ENCODE peak calls at places on chromosomes 2 and 18, in eight cellular contexts. M is esophagus squamous epithelium; Y is ovary; V is CD8-positive, alpha-beta T cell; K is NB4; R is OCI-LY7; X is tibial nerve; E is lung. I is an unnamed sample.

GRCh38 chr2:217220228-217221013 is 360.6 kb upstream of the TNP1 start:
- DNase-seq in X (peak), K (peak), E (no peak), M (no peak), R (no peak), V (no peak), Y (no peak), I (no peak)

GRCh38 chr2:150391779-150392178 is 95.7 kb downstream of the RND3 start:
- DNase-seq in Y (no peak), M (no peak), R (no peak), V (no peak), E (no peak), X (no peak), K (no peak), I (no peak)

GRCh38 chr2:129923265-129924141 is 56.0 kb upstream of the RAB6C start:
- DNase-seq in X (peak), R (peak), E (no peak), K (peak), Y (no peak), V (no peak), M (no peak), I (no peak)

GRCh38 chr2:64770781-64771334 is 117.1 kb upstream of the SERTAD2 start:
- DNase-seq in X (peak), K (no peak), Y (peak), V (no peak), R (no peak), E (no peak), M (no peak), I (no peak)

GRCh38 chr2:197450485-197450884 is 2.9 kb upstream of the COQ10B start:
- DNase-seq in Y (no peak), X (no peak), K (no peak), V (no peak), R (no peak), E (peak), M (no peak), I (no peak)

GRCh38 chr2:223725494-223725893 is 111.9 kb downstream of the AP1S3 start:
- DNase-seq in M (no peak), V (no peak), K (peak), Y (peak), E (peak), R (no peak), X (peak), I (no peak)

GRCh38 chr2:176729706-176730569 is 460.7 kb downstream of the MTX2 start:
- DNase-seq in Y (peak), K (no peak), E (peak), M (no peak), X (peak), V (no peak), R (no peak), I (no peak)

GRCh38 chr2:204022550-204022949 is 86.0 kb downstream of the ICOS start:
- DNase-seq in Y (no peak), R (no peak), M (no peak), K (no peak), V (no peak), E (no peak), X (no peak), I (no peak)

GRCh38 chr2:174602741-174603140 is 5.1 kb upstream of the WIPF1 start:
- DNase-seq in X (no peak), R (no peak), K (no peak), E (no peak), V (no peak), M (no peak), Y (no peak), I (no peak)

GRCh38 chr18:68916734-68917133 is 118.9 kb downstream of the CCDC102B start:
- DNase-seq in E (no peak), M (no peak), R (no peak), K (peak), X (no peak), V (no peak), Y (no peak), I (no peak)

GRCh38 chr2:196584903-196585302 is 54.6 kb upstream of the CCDC150 start:
- DNase-seq in X (no peak), K (no peak), M (no peak), E (no peak), R (no peak), V (no peak), Y (no peak), I (no peak)

GRCh38 chr2:237726401-237726830 is 72.2 kb upstream of the RBM44 start:
- DNase-seq in X (no peak), E (no peak), R (no peak), V (no peak), Y (no peak), K (no peak), M (no peak), I (no peak)

GRCh38 chr2:120395221-120395620 is 49.3 kb downstream of the INHBB start:
- DNase-seq in R (no peak), Y (no peak), X (no peak), E (no peak), M (no peak), V (no peak), K (no peak), I (no peak)

GRCh38 chr2:30030361-30030760 is 109.0 kb upstream of the ALK start:
- DNase-seq in V (no peak), E (peak), M (no peak), K (no peak), X (no peak), R (no peak), Y (no peak), I (no peak)

GRCh38 chr2:48016620-48017019 is 110.3 kb upstream of the FBXO11 start:
- DNase-seq in E (no peak), K (no peak), V (no peak), M (no peak), Y (no peak), R (peak), X (no peak), I (no peak)

GRCh38 chr2:137511526-137511925 is 452.7 kb upstream of the HNMT start:
- DNase-seq in X (no peak), V (no peak), R (no peak), E (no peak), Y (no peak), M (no peak), K (no peak), I (no peak)

GRCh38 chr2:229815858-229816257 is 101.5 kb upstream of the DNER start:
- DNase-seq in X (no peak), R (no peak), K (no peak), M (no peak), E (no peak), V (no peak), Y (no peak), I (no peak)

GRCh38 chr2:70733428-70734185 is 34.4 kb downstream of the ADD2 start:
- DNase-seq in M (no peak), R (no peak), X (no peak), Y (no peak), V (no peak), K (no peak), E (no peak), I (no peak)

GRCh38 chr2:239569401-239570090 is 168.7 kb upstream of the HDAC4 start:
- DNase-seq in E (no peak), V (no peak), X (no peak), R (no peak), M (no peak), Y (no peak), K (peak), I (no peak)

GRCh38 chr2:221085376-221085900 is 486.7 kb downstream of the EPHA4 start:
- DNase-seq in Y (no peak), X (no peak), R (no peak), K (no peak), V (no peak), M (no peak), E (no peak), I (no peak)

GRCh38 chr2:169523681-169524080 is 14.2 kb downstream of the KLHL41 start:
- DNase-seq in X (no peak), K (no peak), E (no peak), R (no peak), M (no peak), V (no peak), Y (no peak), I (no peak)

GRCh38 chr2:109171444-109172334 is 42.7 kb downstream of the SH3RF3 start:
- DNase-seq in K (no peak), E (peak), X (peak), R (no peak), M (no peak), V (no peak), Y (peak), I (no peak)

GRCh38 chr2:236369606-236370005 is 105.4 kb upstream of the ASB18 start:
- DNase-seq in V (no peak), Y (peak), M (no peak), X (no peak), K (no peak), E (peak), R (no peak), I (no peak)

GRCh38 chr2:170354855-170355649 is 177.1 kb downstream of the MYO3B start:
- DNase-seq in M (no peak), Y (no peak), V (no peak), E (no peak), R (peak), K (no peak), X (no peak), I (no peak)

GRCh38 chr2:37767051-37767450 is 95.6 kb upstream of the CDC42EP3 start:
- DNase-seq in Y (no peak), K (no peak), X (no peak), M (no peak), E (no peak), V (no peak), R (no peak), I (no peak)

GRCh38 chr2:8452979-8453903 is 228.6 kb upstream of the ID2 start:
- DNase-seq in V (no peak), K (no peak), E (no peak), Y (no peak), R (no peak), M (no peak), X (no peak), I (no peak)

GRCh38 chr2:123609077-123609476 is 416.0 kb upstream of the CNTNAP5 start:
- DNase-seq in E (no peak), K (no peak), V (no peak), Y (no peak), M (no peak), R (no peak), X (no peak), I (no peak)

GRCh38 chr2:48808311-48808710 is 52.8 kb upstream of the LHCGR start:
- DNase-seq in R (no peak), K (no peak), M (no peak), Y (no peak), V (no peak), X (no peak), E (no peak), I (no peak)

GRCh38 chr2:62197017-62197586 is 1.2 kb downstream of the B3GNT2 start:
- DNase-seq in X (no peak), M (no peak), K (peak), V (peak), R (peak), Y (no peak), E (no peak), I (no peak)

GRCh38 chr18:74892066-74892627 is 294.5 kb downstream of the ZNF407 start:
- DNase-seq in R (no peak), Y (no peak), E (no peak), K (no peak), X (no peak), M (no peak), V (no peak), I (no peak)

GRCh38 chr2:75564713-75565369 is 4.1 kb upstream of the EVA1A start:
- DNase-seq in M (no peak), R (no peak), E (peak), X (no peak), V (no peak), Y (no peak), K (no peak), I (no peak)

GRCh38 chr2:17620280-17620679 is 79.8 kb downstream of the VSNL1 start:
- DNase-seq in E (no peak), R (no peak), X (no peak), K (no peak), V (no peak), M (no peak), Y (no peak), I (no peak)

GRCh38 chr18:57819671-57820460 is 16.8 kb upstream of the ATP8B1 start:
- DNase-seq in M (no peak), X (peak), K (no peak), E (peak), Y (no peak), R (no peak), V (no peak), I (no peak)

GRCh38 chr2:74530239-74531161 is 767 bp downstream of the HTRA2 start:
- DNase-seq in M (no peak), Y (no peak), K (peak), X (no peak), R (peak), V (no peak), E (peak), I (no peak)

GRCh38 chr2:39524756-39525635 is 87.9 kb upstream of the MAP4K3 start:
- DNase-seq in Y (no peak), M (no peak), V (no peak), E (no peak), X (no peak), K (no peak), R (no peak), I (no peak)

GRCh38 chr2:7672027-7672684 is 754.9 kb downstream of the RNF144A start:
- DNase-seq in K (peak), E (peak), X (no peak), M (no peak), R (peak), V (peak), Y (no peak), I (no peak)

DNA sequence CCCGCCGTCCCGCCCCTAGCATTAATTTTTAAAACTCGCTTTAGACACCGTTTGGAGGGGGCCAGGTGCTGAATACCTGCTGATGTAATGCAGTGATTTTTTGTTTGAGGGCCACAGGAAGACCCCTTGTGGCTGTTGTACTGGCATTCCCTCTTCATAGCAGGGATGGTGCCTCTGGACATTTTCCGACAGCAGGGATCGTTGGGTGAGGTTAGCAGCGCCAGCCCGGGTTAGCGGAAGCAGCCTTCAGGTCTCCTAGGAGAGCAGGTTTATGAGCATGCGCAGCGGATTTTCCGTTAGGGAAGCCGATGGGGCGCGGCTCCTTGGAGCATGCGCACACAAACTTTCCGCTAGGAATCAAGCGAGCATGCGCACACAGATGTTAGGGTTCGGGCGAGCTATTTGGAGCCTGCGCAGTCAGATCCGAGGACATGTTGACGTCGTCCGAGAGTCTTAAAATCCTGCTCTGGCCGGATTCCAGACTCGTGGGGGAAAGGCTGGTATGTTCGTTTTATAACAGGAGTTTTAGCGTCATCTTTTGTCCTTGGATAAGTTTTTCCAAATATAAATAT is 17.2 kb upstream of the C2orf74 start:
- DNase-seq in E (peak), M (peak), R (peak), X (peak), K (peak), Y (peak), V (peak), I (peak)
- TF ChIP-seq CTCF in E (no peak), M (peak), R (no peak), X (no peak), K (no peak), Y (no peak), V (no peak), I (no peak)

GRCh38 chr2:10864888-10865551 is 46.7 kb upstream of the KCNF1 start:
- DNase-seq in V (no peak), K (no peak), X (no peak), E (no peak), M (no peak), R (peak), Y (no peak), I (no peak)
- TF ChIP-seq CTCF in V (peak), K (no peak), X (no peak), E (no peak), M (peak), R (peak), Y (no peak), I (no peak)

DNA sequence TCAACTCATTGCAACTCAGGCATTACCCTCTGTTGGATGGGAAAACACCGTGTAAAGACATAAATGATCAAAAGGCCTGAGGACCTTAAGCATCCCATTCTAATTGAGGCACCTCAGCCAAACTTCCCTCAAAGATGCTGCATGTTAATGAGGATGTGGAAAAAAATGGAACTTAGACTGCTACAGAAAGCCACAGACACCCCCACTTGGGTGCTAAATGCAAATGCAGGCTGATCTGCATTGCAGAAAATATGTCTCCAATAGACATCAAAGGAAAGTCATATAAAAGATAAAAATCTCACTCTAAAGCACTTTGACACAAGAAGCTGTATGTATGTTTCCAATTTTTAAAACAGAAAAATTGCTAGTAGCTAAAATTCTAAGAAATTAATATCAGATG is 504.7 kb downstream of the KCNJ3 start:
- DNase-seq in V (no peak), Y (no peak), R (peak), M (no peak), X (no peak), K (peak), E (no peak), I (no peak)
- TF ChIP-seq CTCF in V (no peak), Y (no peak), R (no peak), M (no peak), X (no peak), K (no peak), E (no peak), I (peak)

GRCh38 chr2:72198532-72199241 is 51.0 kb upstream of the CYP26B1 start:
- DNase-seq in M (no peak), E (no peak), X (no peak), K (no peak), V (no peak), R (no peak), Y (no peak), I (no peak)
- TF ChIP-seq CTCF in M (no peak), E (no peak), X (no peak), K (no peak), V (no peak), R (no peak), Y (no peak), I (no peak)

GRCh38 chr2:96537066-96537733 is 648 bp downstream of the ARID5A start:
- DNase-seq in V (peak), X (peak), M (peak), R (peak), Y (no peak), K (peak), E (peak), I (no peak)
- TF ChIP-seq CTCF in V (no peak), X (no peak), M (no peak), R (no peak), Y (no peak), K (no peak), E (no peak), I (no peak)

GRCh38 chr2:110770696-110771425 is 38.5 kb downstream of the ACOXL start:
- DNase-seq in Y (no peak), V (no peak), E (no peak), K (no peak), R (no peak), X (peak), M (no peak), I (peak)

GRCh38 chr2:110771549-110772382 is 39.4 kb downstream of the ACOXL start:
- DNase-seq in K (no peak), R (no peak), E (no peak), V (no peak), X (no peak), Y (no peak), M (no peak), I (no peak)

GRCh38 chr2:110768591-110768990 is 36.2 kb downstream of the ACOXL start:
- DNase-seq in Y (no peak), E (no peak), R (no peak), X (no peak), M (no peak), V (no peak), K (no peak), I (no peak)

GRCh38 chr2:110772383-110772755 is 40.0 kb downstream of the ACOXL start:
- DNase-seq in Y (no peak), M (no peak), X (no peak), K (no peak), V (no peak), R (no peak), E (no peak), I (no peak)

DNA sequence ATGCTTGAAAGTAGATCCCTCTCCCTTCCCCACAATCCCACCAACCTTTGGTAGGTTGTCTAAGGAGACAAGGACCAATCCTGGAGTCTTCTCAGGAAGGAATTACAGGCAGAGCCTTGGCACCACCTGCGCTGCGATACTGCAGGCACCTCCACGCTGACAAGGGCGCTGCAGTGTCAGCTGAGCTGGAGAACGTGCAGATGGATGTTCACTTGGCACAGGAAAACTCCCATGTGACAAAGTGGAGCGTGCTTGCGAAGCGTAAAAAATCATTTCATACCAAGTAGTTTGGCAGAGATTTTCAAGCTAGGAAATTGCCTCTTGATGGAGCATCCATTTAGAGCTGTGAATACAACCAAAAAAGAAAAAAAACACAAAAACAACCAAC is 37.9 kb downstream of the ACOXL start:
- DNase-seq in V (no peak), E (no peak), R (no peak), X (no peak), K (no peak), M (no peak), Y (no peak), I (no peak)
- TF ChIP-seq CTCF in V (no peak), E (no peak), R (no peak), X (no peak), K (no peak), M (no peak), Y (no peak), I (no peak)

I was measured in D721Med.